ENCODE peak calls at places on chromosomes 6 and 20, in six cellular contexts. T is heart right ventricle, J is fibroblast of lung, G is WTC11, B is mammary epithelial cell, L is hepatocyte. Q is an unnamed sample.

GRCh38 chr20:53579581-53580375 is 13.9 kb downstream of the ZNF217 start:
- DNase-seq in L (peak; percentile 42), G (no peak), T (no peak), J (peak; percentile 90), B (peak; percentile 80), Q (no peak)

GRCh38 chr6:85771455-85771854 is 128.8 kb upstream of the SYNCRIP start:
- DNase-seq in B (no peak), G (no peak), L (no peak), J (no peak), T (no peak), Q (no peak)

GRCh38 chr6:75201901-75202672 is 3.8 kb downstream of the COL12A1 start:
- DNase-seq in G (peak; percentile 68), J (peak; percentile 41), L (peak; percentile 57), T (peak; percentile 44), B (peak; percentile 66), Q (peak; percentile 14)

GRCh38 chr6:150880336-150880735 is 14.8 kb downstream of the MTHFD1L start:
- DNase-seq in G (no peak), T (no peak), B (no peak), L (no peak), J (no peak), Q (no peak)

GRCh38 chr6:129709451-129709908 is 497 bp downstream of the ARHGAP18 start:
- DNase-seq in J (peak; percentile 85), L (peak; percentile 33), G (no peak), T (no peak), B (no peak), Q (no peak)

GRCh38 chr6:2616796-2617195 is 133.9 kb downstream of the MYLK4 start:
- DNase-seq in B (no peak), G (no peak), J (no peak), L (no peak), T (no peak), Q (no peak)

GRCh38 chr6:74654296-74654695 is 551.6 kb downstream of the COL12A1 start:
- DNase-seq in B (peak; percentile 42), T (no peak), G (no peak), L (no peak), J (no peak), Q (no peak)

GRCh38 chr6:2846873-2847224 is 5.2 kb upstream of the SERPINB1 start:
- DNase-seq in J (no peak), L (no peak), G (no peak), T (no peak), B (no peak), Q (no peak)

GRCh38 chr20:58645277-58645968 is 5.7 kb upstream of the STX16 start:
- DNase-seq in L (no peak), G (no peak), B (peak; percentile 96), J (no peak), T (no peak), Q (no peak)

GRCh38 chr6:44712353-44713147 is 325.0 kb downstream of the CDC5L start:
- DNase-seq in G (no peak), B (no peak), J (no peak), L (no peak), T (no peak), Q (no peak)

GRCh38 chr6:4157506-4157905 is 22.1 kb upstream of the ECI2 start:
- DNase-seq in L (no peak), G (no peak), T (no peak), B (no peak), J (no peak), Q (no peak)

GRCh38 chr6:129621252-129621651 is 88.7 kb downstream of the ARHGAP18 start:
- DNase-seq in G (peak; percentile 36), T (no peak), L (no peak), J (no peak), B (no peak), Q (no peak)

GRCh38 chr6:110617057-110617456 is 140.6 kb upstream of the SLC22A16 start:
- DNase-seq in G (no peak), T (no peak), J (no peak), B (no peak), L (no peak), Q (no peak)

GRCh38 chr6:167825759-167826229 is 917 bp upstream of the AFDN start:
- DNase-seq in J (no peak), L (peak; percentile 94), G (peak; percentile 87), T (peak; percentile 44), B (peak; percentile 53), Q (peak; percentile 55)

GRCh38 chr20:46309945-46310344 is 1.6 kb upstream of the CDH22 start:
- DNase-seq in G (no peak), L (no peak), J (no peak), T (no peak), B (no peak), Q (no peak)

GRCh38 chr20:46306743-46307138 is 1.6 kb downstream of the CDH22 start:
- DNase-seq in B (no peak), L (no peak), J (no peak), G (no peak), T (no peak), Q (no peak)

GRCh38 chr20:46307999-46308257 is 370 bp downstream of the CDH22 start:
- DNase-seq in T (no peak), G (no peak), L (no peak), J (no peak), B (no peak), Q (no peak)

GRCh38 chr20:46307139-46307998 is 929 bp downstream of the CDH22 start:
- DNase-seq in T (peak; percentile 47), G (peak; percentile 82), B (peak; percentile 25), L (peak; percentile 76), J (peak; percentile 50), Q (peak; percentile 51)

GRCh38 chr20:46308258-46309157 is at the start of gene CDH22:
- DNase-seq in B (no peak), L (peak; percentile 74), J (peak; percentile 19), G (peak; percentile 66), T (peak; percentile 36), Q (peak; percentile 57)
- TF ChIP-seq CTCF in B (no peak), L (peak; percentile 21), J (no peak), G (peak; percentile 34), T (peak; percentile 52), Q (peak; percentile 63)

GRCh38 chr6:30670760-30671527 is 1.9 kb downstream of the DHX16 start:
- DNase-seq in T (no peak), G (no peak), L (no peak), J (no peak), B (no peak), Q (no peak)
- TF ChIP-seq CTCF in T (no peak), G (no peak), L (peak; percentile 8), J (no peak), B (no peak), Q (peak; percentile 43)

GRCh38 chr20:1323256-1323655 is 5.7 kb downstream of the SDCBP2 start:
- DNase-seq in B (no peak), T (no peak), L (no peak), J (no peak), G (no peak), Q (no peak)

GRCh38 chr20:1325173-1326030 is 3.5 kb downstream of the SDCBP2 start:
- DNase-seq in B (peak; percentile 92), L (peak; percentile 99), J (peak; percentile 99), G (peak; percentile 96), T (peak; percentile 99), Q (peak; percentile 95)

GRCh38 chr20:1326031-1326930 is 2.7 kb downstream of the SDCBP2 start:
- DNase-seq in L (peak; percentile 44), J (peak; percentile 74), B (no peak), T (no peak), G (no peak), Q (no peak)

GRCh38 chr20:1323830-1324597 is 4.9 kb downstream of the SDCBP2 start:
- DNase-seq in B (no peak), J (no peak), T (no peak), L (no peak), G (no peak), Q (no peak)

GRCh38 chr20:1324598-1325172 is 4.3 kb downstream of the SDCBP2 start:
- DNase-seq in J (peak; percentile 90), B (no peak), L (no peak), T (no peak), G (no peak), Q (no peak)
- TF ChIP-seq CTCF in J (no peak), B (no peak), L (no peak), T (no peak), G (no peak), Q (no peak)

GRCh38 chr6:100371591-100371990 is 93.1 kb downstream of the SIM1 start:
- DNase-seq in G (no peak), L (no peak), J (no peak), T (no peak), B (no peak), Q (no peak)

GRCh38 chr6:100376103-100376502 is 88.6 kb downstream of the SIM1 start:
- DNase-seq in L (no peak), J (no peak), G (no peak), T (no peak), B (no peak), Q (no peak)

GRCh38 chr6:100372326-100372725 is 92.4 kb downstream of the SIM1 start:
- DNase-seq in J (no peak), L (no peak), B (no peak), T (no peak), G (no peak), Q (no peak)

GRCh38 chr6:100366419-100366818 is 98.3 kb downstream of the SIM1 start:
- DNase-seq in L (peak; percentile 18), T (no peak), J (peak; percentile 68), G (no peak), B (peak; percentile 85), Q (no peak)

GRCh38 chr6:100370265-100370664 is 94.5 kb downstream of the SIM1 start:
- DNase-seq in B (no peak), T (no peak), L (no peak), G (no peak), J (no peak), Q (no peak)
- TF ChIP-seq CTCF in B (peak; percentile 22), T (no peak), L (no peak), G (no peak), J (no peak), Q (peak; percentile 30)

GRCh38 chr6:169070506-169071176 is 183.0 kb downstream of the THBS2 start:
- DNase-seq in G (no peak), J (peak; percentile 100), L (peak; percentile 80), T (peak; percentile 61), B (peak; percentile 98), Q (no peak)
- TF ChIP-seq CTCF in G (no peak), J (peak; percentile 16), L (no peak), T (no peak), B (peak; percentile 8), Q (no peak)

DNA sequence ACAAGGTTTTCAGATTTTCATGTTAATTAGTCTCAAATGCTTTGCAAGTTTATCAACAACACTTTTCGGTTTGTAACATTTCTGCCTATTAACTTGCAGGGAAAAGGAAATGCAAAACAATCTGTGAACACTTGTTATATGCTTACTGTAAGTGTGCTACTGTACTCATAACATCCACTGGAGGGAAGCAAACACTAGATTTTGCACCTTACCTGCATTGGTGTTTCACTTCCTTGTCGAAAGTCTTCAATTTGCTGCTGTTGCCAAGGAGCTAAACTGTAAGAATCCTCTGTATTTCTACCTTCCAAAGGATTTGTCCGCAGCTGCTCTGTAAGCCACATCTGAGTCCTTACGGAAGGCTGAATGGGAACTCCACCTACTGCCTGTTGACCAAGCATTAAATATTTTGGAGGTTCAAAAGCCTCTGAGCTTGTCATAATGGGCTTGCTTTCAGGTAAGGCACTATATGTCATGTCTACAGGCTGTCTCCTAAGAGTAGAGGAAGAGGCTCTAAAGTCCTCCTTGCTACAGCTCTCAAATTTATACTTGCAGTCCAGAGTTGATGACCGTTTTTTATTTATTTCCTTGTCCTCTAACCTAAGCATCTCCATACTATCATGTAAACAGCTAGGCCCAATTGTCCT is 17.3 kb downstream of the PLN start:
- DNase-seq in B (peak; percentile 54), G (no peak), L (peak; percentile 51), T (no peak), J (no peak), Q (no peak)
- TF ChIP-seq CTCF in B (peak; percentile 61), G (no peak), L (peak; percentile 54), T (peak; percentile 56), J (peak; percentile 5), Q (peak; percentile 69)